ENCODE peak calls at places on chromosomes 12 and 14, in five cellular contexts. Q, B, Y, P and E are unnamed samples.

GRCh38 chr12:74896186-74896585 is 313.5 kb downstream of the KCNC2 start:
- DNase-seq in Q (no peak), B (no peak), Y (no peak), P (no peak), E (no peak)

GRCh38 chr14:36556811-36557433 is 25.5 kb downstream of the NKX2-8 start:
- DNase-seq in Q (peak), B (peak), Y (no peak), P (peak), E (peak)

GRCh38 chr12:69779928-69780327 is 41.3 kb downstream of the RAB3IP start:
- DNase-seq in Q (peak), B (no peak), Y (no peak), P (peak), E (no peak)

GRCh38 chr14:73241481-73242165 is 4.3 kb downstream of the PAPLN start:
- DNase-seq in Q (peak), B (no peak), Y (no peak), P (no peak), E (no peak)

GRCh38 chr12:70557583-70558263 is 79.5 kb downstream of the PTPRB start:
- DNase-seq in Q (no peak), B (peak), Y (no peak), P (no peak), E (no peak)

GRCh38 chr12:120362516-120363273 is 6.3 kb downstream of the MSI1 start:
- DNase-seq in Q (no peak), B (no peak), Y (no peak), P (no peak), E (no peak)

GRCh38 chr14:65704412-65704811 is 291.9 kb downstream of the FUT8 start:
- DNase-seq in Q (no peak), B (no peak), Y (no peak), P (no peak), E (no peak)

GRCh38 chr12:98504368-98504617 is 11.1 kb upstream of the TMPO start:
- DNase-seq in Q (no peak), B (no peak), Y (no peak), P (no peak), E (no peak)

GRCh38 chr12:54292931-54293241 is 7.9 kb downstream of the NFE2 start:
- DNase-seq in Q (no peak), B (no peak), Y (no peak), P (peak), E (no peak)

GRCh38 chr12:5456025-5456424 is 24.1 kb downstream of the NTF3 start:
- DNase-seq in Q (no peak), B (no peak), Y (no peak), P (no peak), E (no peak)

GRCh38 chr12:122830517-122831214 is 4.6 kb upstream of the HIP1R start:
- DNase-seq in Q (no peak), B (no peak), Y (no peak), P (peak), E (peak)

GRCh38 chr12:116365606-116366455 is 88.3 kb upstream of the MED13L start:
- DNase-seq in Q (no peak), B (no peak), Y (no peak), P (no peak), E (no peak)

DNA sequence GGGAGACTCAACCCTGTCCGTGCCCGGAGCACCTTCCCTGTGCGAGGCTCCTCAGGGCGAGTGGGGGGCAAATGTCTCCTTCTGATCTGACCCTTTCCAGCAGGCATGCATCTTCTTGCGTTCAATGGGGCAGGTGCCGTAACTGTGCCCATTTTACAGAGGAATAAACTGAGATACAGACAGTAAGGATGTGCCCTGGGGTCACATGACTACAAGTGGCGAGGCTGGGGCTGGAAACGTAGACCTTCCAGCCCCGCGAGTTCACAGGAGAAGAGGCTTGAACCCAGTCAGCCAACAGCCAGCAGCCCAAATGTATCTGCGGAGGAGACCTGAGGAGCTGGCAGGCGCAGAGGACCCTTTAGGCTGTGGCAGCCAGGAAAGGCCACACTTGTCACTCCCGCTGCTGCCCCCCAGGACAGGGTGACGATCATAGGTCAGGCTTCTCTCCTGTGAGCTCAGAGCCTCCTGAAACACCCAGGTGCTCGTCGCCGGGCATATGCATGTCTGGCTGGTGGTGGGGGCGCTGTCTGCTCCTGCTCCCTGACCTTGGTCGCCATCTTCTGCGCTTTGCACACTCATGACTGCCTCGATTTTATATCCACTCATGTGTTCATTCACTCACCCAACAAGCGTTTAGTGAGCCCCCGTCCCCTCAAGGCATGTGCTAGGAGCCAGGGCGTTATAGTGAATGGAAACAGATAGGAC is 41.7 kb downstream of the CCDC88C start:
- DNase-seq in Q (no peak), B (no peak), Y (no peak), P (no peak), E (no peak)
- TF ChIP-seq GABPA in Q (no peak), B (no peak), Y (no peak), P (no peak), E (no peak)

GRCh38 chr12:30885321-30885720 is 41.2 kb upstream of the TSPAN11 start:
- DNase-seq in Q (no peak), B (no peak), Y (no peak), P (no peak), E (no peak)
- TF ChIP-seq REST in Q (no peak), B (no peak), Y (no peak), P (no peak), E (no peak)

DNA sequence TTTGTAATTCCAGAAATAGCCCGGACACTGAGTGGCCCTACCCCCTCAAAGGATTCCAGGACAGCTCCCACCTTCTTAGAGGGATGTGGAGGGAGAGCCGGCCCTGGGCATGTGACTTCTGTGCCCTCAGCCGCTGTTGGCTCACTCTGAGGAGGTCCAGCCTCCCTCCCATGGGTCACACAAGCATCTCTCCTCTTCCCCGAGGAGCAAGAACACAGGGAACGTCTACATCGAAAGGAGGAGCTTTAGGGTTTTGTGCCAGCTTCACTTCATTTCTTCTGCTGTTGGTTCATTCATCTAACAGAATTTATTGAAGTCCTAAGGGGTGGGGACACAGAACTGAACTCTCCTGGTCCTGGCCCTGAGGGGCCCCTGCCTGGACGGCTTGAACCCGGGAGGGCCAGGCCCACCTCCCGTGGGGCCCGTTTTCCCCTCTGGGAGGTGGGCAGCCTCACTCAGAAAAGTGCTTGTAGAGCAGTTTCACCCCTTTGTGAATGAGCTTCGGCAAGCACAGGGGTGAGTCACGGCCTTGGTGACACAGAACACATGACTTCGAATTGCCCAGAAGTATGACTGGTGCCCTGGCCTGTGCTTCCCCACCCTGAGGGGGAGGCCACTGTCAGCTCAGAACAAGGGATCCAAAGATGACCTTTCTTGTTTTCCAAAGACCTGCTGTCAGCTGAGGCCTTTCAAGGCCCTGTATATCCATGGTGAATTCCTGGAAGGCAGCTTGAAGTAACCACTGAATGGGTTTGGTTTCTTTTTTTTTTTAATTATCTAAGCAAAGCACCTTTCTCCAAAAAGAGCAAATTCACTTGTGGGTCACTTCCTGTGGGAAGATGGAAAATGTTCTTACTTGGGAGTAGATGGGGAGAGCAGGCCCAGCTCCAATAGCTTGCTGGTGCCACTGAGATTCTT is 39.2 kb downstream of the NFKBIA start:
- DNase-seq in Q (no peak), B (peak), Y (no peak), P (no peak), E (no peak)
- H3K4me3 ChIP-seq in Q (no peak), B (peak), Y (no peak), P (no peak), E (no peak)

GRCh38 chr12:992647-993046 is 1.6 kb downstream of the ERC1 start:
- DNase-seq in Q (no peak), B (no peak), Y (no peak), P (no peak), E (no peak)
- TF ChIP-seq GABPA in Q (no peak), B (no peak), Y (no peak), P (no peak), E (no peak)

GRCh38 chr14:24237463-24237955 is 4.8 kb downstream of the GMPR2 start:
- DNase-seq in Q (no peak), B (no peak), Y (no peak), P (no peak), E (no peak)

GRCh38 chr14:24238527-24239037 is 3.8 kb downstream of the TINF2 start:
- DNase-seq in Q (no peak), B (no peak), Y (no peak), P (no peak), E (no peak)

GRCh38 chr14:24236689-24237462 is 4.1 kb downstream of the GMPR2 start:
- DNase-seq in Q (no peak), B (no peak), Y (no peak), P (no peak), E (no peak)

GRCh38 chr14:24235804-24236688 is 3.3 kb downstream of the GMPR2 start:
- DNase-seq in Q (no peak), B (no peak), Y (no peak), P (no peak), E (no peak)

GRCh38 chr14:24238123-24238522 is 4.3 kb downstream of the TINF2 start:
- DNase-seq in Q (no peak), B (no peak), Y (no peak), P (no peak), E (no peak)
- TF ChIP-seq REST in Q (no peak), B (no peak), Y (no peak), P (no peak), E (no peak)

GRCh38 chr14:76918751-76919421 is 92.7 kb downstream of the LRRC74A start:
- DNase-seq in Q (peak), B (peak), Y (no peak), P (peak), E (no peak)

GRCh38 chr14:76922092-76922491 is 95.9 kb downstream of the LRRC74A start:
- DNase-seq in Q (no peak), B (no peak), Y (no peak), P (no peak), E (no peak)

GRCh38 chr14:76919811-76920571 is 93.8 kb downstream of the LRRC74A start:
- DNase-seq in Q (peak), B (peak), Y (no peak), P (no peak), E (no peak)

GRCh38 chr14:76919431-76919810 is 93.2 kb downstream of the LRRC74A start:
- DNase-seq in Q (no peak), B (no peak), Y (no peak), P (no peak), E (no peak)

DNA sequence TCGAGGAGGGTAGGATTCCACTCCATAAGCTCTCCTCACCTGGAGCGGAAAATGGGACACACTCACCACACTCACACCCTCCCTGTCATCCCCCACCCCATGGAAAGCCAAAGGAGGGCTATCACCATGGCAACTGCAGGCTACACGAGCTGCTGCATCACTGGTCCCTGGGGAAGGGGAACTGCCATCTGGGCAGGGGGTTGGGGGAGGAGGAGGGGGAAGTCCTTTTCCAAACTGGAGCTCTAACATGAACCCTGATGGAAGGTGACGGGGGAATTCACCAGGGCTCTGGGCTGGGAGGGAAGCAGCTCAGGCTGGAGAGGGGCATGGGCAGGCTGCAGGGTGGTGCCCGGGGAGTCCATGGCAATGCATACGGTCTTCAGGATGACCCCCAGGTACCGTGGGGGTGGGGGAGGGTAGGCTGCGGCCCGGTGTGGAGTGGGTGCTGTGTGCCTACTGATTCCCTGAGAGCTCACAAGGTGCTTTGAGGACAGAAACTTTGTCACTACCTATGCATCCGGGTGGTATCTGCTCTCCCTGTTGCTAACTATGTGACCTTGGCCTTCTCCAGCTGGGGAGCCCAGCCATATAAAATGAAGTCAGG is 94.5 kb downstream of the LRRC74A start:
- DNase-seq in Q (peak), B (no peak), Y (no peak), P (no peak), E (no peak)
- H3K4me3 ChIP-seq in Q (no peak), B (no peak), Y (no peak), P (no peak), E (no peak)

DNA sequence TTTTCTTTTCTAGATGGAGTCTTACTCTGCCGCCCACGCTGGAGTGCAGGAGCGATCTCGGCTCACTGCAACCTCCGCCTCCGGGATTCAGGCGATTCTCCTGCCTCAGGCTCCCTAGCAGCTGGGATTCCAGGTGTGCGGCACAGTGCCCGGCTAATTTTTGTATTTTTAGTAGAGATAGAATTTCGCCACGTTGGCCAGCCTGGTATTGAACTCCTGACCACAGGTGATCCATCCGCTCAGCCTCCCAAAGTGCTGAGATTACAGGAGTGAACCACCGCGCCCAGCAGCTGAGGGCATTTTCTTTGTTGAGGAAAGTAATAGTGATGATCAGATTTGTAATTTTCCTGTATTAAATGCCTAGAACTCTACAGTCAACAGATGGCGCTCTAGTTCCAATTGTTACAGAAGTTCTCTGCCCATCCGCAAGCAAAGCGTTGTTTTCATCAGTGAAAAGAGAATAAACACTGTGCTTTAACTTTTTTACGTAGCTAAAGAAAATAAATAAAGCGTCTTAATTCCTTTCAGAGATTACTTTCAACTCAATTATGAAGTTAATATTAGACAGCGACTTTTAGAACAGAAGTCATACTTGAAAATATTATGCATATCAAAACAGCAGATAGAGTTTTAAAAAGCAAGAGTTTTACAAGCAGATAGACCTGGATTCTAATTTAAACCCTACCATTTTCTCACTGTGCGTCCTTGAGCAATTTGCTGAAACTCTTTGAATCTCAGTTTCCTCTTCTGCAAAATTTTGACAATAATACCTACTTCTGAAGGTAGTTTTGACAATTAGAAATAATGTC is 335.1 kb downstream of the DUSP6 start:
- DNase-seq in Q (peak), B (peak), Y (no peak), P (no peak), E (peak)
- TF ChIP-seq GABPA in Q (no peak), B (no peak), Y (no peak), P (no peak), E (no peak)